ENCODE peak calls at places on chromosomes 7 and 10, in eight cellular contexts. Q, D, B, J, E, G, I and X are unnamed samples.

GRCh38 chr10:103145046-103145445 is 48.0 kb downstream of the NT5C2 start:
- DNase-seq in D (no peak), J (no peak), E (peak; percentile 60), Q (no peak), B (no peak), I (no peak), G (no peak), X (no peak)

GRCh38 chr7:150656047-150656446 is 23.9 kb upstream of the GIMAP6 start:
- DNase-seq in E (no peak), B (no peak), J (no peak), D (peak; percentile 5), G (no peak), I (no peak), Q (no peak), X (no peak)

GRCh38 chr10:35398355-35398754 is 62.0 kb downstream of the CCNY start:
- DNase-seq in J (peak; percentile 28), G (no peak), B (no peak), D (no peak), I (no peak), E (no peak), Q (no peak), X (no peak)

GRCh38 chr10:15363031-15363430 is 8.1 kb downstream of the FAM171A1 start:
- DNase-seq in J (no peak), I (no peak), E (no peak), G (no peak), Q (no peak), D (no peak), B (no peak), X (no peak)

GRCh38 chr7:153381275-153382119 is 621.9 kb downstream of the ACTR3B start:
- DNase-seq in J (no peak), B (peak; percentile 37), D (peak; percentile 18), E (no peak), Q (no peak), G (no peak), I (no peak), X (no peak)

GRCh38 chr7:12111461-12112405 is 99.4 kb upstream of the TMEM106B start:
- DNase-seq in D (no peak), I (no peak), J (no peak), B (peak; percentile 55), G (no peak), E (no peak), Q (peak; percentile 87), X (no peak)

GRCh38 chr10:6711286-6711817 is 131.3 kb upstream of the PRKCQ start:
- DNase-seq in Q (no peak), I (no peak), B (no peak), E (no peak), D (no peak), J (no peak), G (no peak), X (no peak)

GRCh38 chr7:154953006-154953684 is 49.8 kb downstream of the PAXIP1 start:
- DNase-seq in Q (no peak), D (no peak), J (no peak), E (no peak), G (peak; percentile 20), I (no peak), B (peak; percentile 66), X (peak; percentile 39)

GRCh38 chr7:140003913-140004382 is 58.8 kb downstream of the PARP12 start:
- DNase-seq in B (peak; percentile 71), G (peak; percentile 17), E (peak; percentile 56), I (no peak), D (no peak), Q (no peak), J (no peak), X (no peak)

GRCh38 chr7:98760201-98760651 is 109.6 kb downstream of the TMEM130 start:
- DNase-seq in Q (no peak), G (no peak), D (no peak), E (no peak), B (no peak), J (peak; percentile 39), I (peak; percentile 88), X (no peak)

GRCh38 chr7:4190021-4190981 is 491.8 kb upstream of the FOXK1 start:
- DNase-seq in E (no peak), I (no peak), Q (peak; percentile 53), J (no peak), G (no peak), B (no peak), D (peak; percentile 46), X (no peak)

GRCh38 chr7:45292481-45292880 is 134.9 kb downstream of the RAMP3 start:
- DNase-seq in E (no peak), J (no peak), G (no peak), Q (no peak), B (peak; percentile 55), I (no peak), D (no peak), X (no peak)

GRCh38 chr10:112696587-112696986 is 249.6 kb downstream of the VTI1A start:
- DNase-seq in D (no peak), G (no peak), B (no peak), Q (no peak), J (no peak), I (no peak), E (no peak), X (no peak)

GRCh38 chr10:44960098-44960480 is 487 bp downstream of the RASSF4 start:
- DNase-seq in I (no peak), E (no peak), G (no peak), D (no peak), J (no peak), Q (no peak), B (no peak), X (no peak)

DNA sequence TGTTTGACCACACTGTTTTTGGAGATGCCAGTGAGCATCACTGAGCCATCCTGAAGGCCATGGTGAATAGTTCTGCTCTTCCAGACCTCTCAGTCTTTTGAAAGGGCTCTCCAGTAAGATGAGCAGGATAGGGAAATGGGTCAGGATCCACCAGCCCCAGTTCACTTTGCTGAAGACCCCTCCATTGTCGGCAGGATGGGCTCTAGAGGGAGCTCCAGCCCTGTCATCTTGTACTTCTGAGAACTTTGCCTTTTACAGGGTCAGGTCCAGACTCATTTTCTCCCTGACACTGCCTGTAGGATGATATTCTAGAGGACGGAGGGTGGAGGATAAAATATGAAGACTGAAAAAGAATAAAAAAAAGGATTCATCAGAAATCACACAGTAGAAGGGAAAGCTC is 13.1 kb downstream of the LHFPL3 start:
- DNase-seq in I (no peak), E (no peak), J (no peak), Q (no peak), G (no peak), B (peak; percentile 54), D (no peak), X (no peak)
- TF ChIP-seq CTCF in I (no peak), E (no peak), J (no peak), Q (no peak), G (peak; percentile 12), B (no peak), D (no peak), X (no peak)

GRCh38 chr7:138750473-138750872 is 47.3 kb upstream of the TMEM213 start:
- DNase-seq in D (no peak), B (no peak), J (no peak), Q (peak; percentile 35), G (no peak), E (no peak), I (no peak), X (no peak)

GRCh38 chr7:138753611-138754010 is 44.2 kb upstream of the TMEM213 start:
- DNase-seq in J (no peak), E (no peak), B (no peak), G (no peak), D (no peak), I (no peak), Q (peak; percentile 13), X (no peak)

GRCh38 chr7:138755331-138755747 is 42.5 kb upstream of the TMEM213 start:
- DNase-seq in B (peak; percentile 27), G (no peak), I (no peak), Q (peak; percentile 39), J (no peak), D (no peak), E (no peak), X (no peak)

GRCh38 chr7:138750926-138751464 is 46.8 kb upstream of the TMEM213 start:
- DNase-seq in Q (peak; percentile 47), I (no peak), G (no peak), B (no peak), D (no peak), E (no peak), J (no peak), X (no peak)

DNA sequence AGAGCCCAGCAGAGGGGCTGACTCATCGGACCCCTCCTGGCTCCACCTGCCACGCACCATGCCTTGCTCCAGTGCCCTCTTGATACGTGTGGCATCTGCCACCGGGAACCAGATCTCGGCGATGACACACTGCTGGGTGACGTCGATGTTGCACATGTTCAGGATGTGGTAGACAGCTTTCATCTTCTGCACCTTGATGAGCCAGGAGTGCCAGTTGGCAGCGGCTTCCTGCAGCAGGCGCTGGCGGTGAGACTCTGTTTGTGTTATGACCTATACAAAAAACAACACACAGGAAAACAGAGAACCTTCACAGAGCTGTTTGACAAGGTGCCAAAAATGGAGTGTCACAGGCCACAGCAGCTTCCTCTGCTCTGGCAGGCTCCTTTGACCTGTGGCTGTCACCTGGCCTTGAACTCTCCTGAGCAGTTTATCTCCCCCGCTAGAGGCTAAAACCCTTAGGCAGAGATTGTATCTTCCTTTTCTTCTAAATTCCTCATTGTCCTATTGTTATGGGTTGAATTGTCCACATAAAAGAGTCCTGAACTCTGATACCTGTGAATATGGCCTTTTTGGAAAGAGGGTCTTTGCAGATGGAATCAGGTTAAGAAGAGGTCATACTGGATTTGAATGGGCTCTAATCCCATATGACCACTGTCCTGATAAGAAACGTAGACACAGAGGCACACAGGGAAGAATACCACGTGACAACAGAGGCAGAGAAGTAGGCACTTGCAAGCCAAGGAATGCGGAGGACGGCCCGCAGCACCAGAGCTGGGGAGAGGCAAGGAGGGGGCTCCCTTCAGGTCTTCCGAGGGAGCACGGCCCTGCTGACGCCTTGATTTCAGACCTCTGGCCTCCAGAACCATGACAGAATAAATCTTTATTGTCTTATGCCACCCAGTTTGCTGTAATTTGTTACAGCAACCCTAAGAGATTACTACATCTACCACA is 45.0 kb upstream of the TMEM213 start:
- DNase-seq in B (peak; percentile 53), J (no peak), Q (peak; percentile 91), D (no peak), E (no peak), I (peak; percentile 71), G (peak; percentile 16), X (peak; percentile 79)
- TF ChIP-seq CTCF in B (no peak), J (no peak), Q (no peak), D (no peak), E (no peak), I (no peak), G (no peak), X (no peak)

DNA sequence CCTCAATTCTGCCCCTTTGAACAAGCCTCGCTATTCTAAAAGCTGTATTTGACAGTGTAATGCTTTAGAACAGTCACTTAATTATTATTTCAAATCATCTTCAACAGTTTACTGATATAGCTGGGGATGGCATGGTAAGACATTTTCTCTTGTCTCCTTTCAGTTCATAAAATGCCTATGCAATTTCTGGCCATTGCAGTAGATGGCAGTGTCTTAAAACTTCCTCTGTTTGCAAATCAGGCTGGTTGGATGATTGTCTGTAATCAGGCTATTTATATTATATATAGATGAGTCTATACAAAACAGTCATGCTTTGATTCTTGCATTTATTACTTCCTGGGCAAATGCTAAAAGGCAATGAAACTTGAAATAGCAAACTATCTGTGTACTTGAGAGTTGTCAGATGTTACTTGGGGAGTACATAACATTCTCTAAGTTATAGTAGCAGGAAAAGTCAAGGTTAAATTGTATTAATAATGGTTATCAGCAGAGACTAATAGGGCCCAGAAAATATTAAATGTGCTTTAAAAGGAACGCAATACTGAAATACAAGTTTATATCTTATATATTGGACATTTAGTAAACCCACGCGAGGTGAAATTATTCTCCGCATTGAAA is 55.5 kb upstream of the LHFPL3 start:
- DNase-seq in D (no peak), B (peak; percentile 36), I (no peak), J (peak; percentile 17), G (peak; percentile 15), E (peak; percentile 7), Q (no peak), X (no peak)
- TF ChIP-seq CTCF in D (peak; percentile 46), B (peak; percentile 68), I (peak; percentile 26), J (peak; percentile 61), G (peak; percentile 47), E (peak; percentile 62), Q (peak; percentile 36), X (no peak)

GRCh38 chr7:80060218-80060806 is 74.3 kb upstream of the GNAI1 start:
- DNase-seq in D (no peak), I (no peak), Q (no peak), G (peak; percentile 37), B (peak; percentile 49), J (peak; percentile 58), E (peak; percentile 24), X (no peak)
- TF ChIP-seq CTCF in D (no peak), I (peak; percentile 49), Q (peak; percentile 61), G (peak; percentile 22), B (peak; percentile 40), J (peak; percentile 14), E (peak; percentile 49), X (no peak)